ENCODE peak calls at places on chromosome 6, in seven cellular contexts. One of them, this sample, is unnamed.

GRCh38 chr6:78850621-78851020 is 16.7 kb upstream of the IRAK1BP1 start:
- DNase-seq in left ventricle myocardium inferior: no peak
- DNase-seq in mucosa of gallbladder: no peak
- DNase-seq in CD8-positive, alpha-beta T cell: no peak
- DNase-seq in Peyer's patch: no peak
- DNase-seq in LHCN-M2: peak; percentile 38
- DNase-seq in BJ: no peak
- DNase-seq in this sample: no peak

GRCh38 chr6:16419636-16420331 is 181.4 kb downstream of the GMPR start:
- DNase-seq in left ventricle myocardium inferior: no peak
- DNase-seq in mucosa of gallbladder: no peak
- DNase-seq in CD8-positive, alpha-beta T cell: no peak
- DNase-seq in Peyer's patch: no peak
- DNase-seq in LHCN-M2: no peak
- DNase-seq in BJ: no peak
- DNase-seq in this sample: no peak

GRCh38 chr6:11994875-11995461 is 17.1 kb upstream of the HIVEP1 start:
- DNase-seq in mucosa of gallbladder: no peak
- DNase-seq in CD8-positive, alpha-beta T cell: no peak
- DNase-seq in LHCN-M2: no peak
- DNase-seq in left ventricle myocardium inferior: no peak
- DNase-seq in Peyer's patch: no peak
- DNase-seq in BJ: no peak
- DNase-seq in this sample: no peak

GRCh38 chr6:144585217-144585814 is 300.2 kb downstream of the UTRN start:
- DNase-seq in BJ: no peak
- DNase-seq in mucosa of gallbladder: no peak
- DNase-seq in Peyer's patch: no peak
- DNase-seq in CD8-positive, alpha-beta T cell: no peak
- DNase-seq in left ventricle myocardium inferior: no peak
- DNase-seq in LHCN-M2: peak; percentile 42
- DNase-seq in this sample: no peak

GRCh38 chr6:30880563-30881252 is 3.6 kb upstream of the DDR1 start:
- DNase-seq in CD8-positive, alpha-beta T cell: no peak
- DNase-seq in left ventricle myocardium inferior: no peak
- DNase-seq in Peyer's patch: peak; percentile 37
- DNase-seq in LHCN-M2: no peak
- DNase-seq in mucosa of gallbladder: no peak
- DNase-seq in BJ: no peak
- DNase-seq in this sample: peak; percentile 62

GRCh38 chr6:6900566-6901204 is 207.1 kb upstream of the RREB1 start:
- DNase-seq in BJ: no peak
- DNase-seq in LHCN-M2: no peak
- DNase-seq in left ventricle myocardium inferior: no peak
- DNase-seq in mucosa of gallbladder: no peak
- DNase-seq in CD8-positive, alpha-beta T cell: no peak
- DNase-seq in Peyer's patch: peak; percentile 42
- DNase-seq in this sample: no peak

GRCh38 chr6:159229526-159229925 is 60.3 kb downstream of the FNDC1 start:
- DNase-seq in BJ: no peak
- DNase-seq in LHCN-M2: no peak
- DNase-seq in mucosa of gallbladder: no peak
- DNase-seq in Peyer's patch: no peak
- DNase-seq in left ventricle myocardium inferior: no peak
- DNase-seq in CD8-positive, alpha-beta T cell: no peak
- DNase-seq in this sample: no peak

GRCh38 chr6:20877008-20877937 is 343.0 kb downstream of the CDKAL1 start:
- DNase-seq in Peyer's patch: peak; percentile 77
- DNase-seq in CD8-positive, alpha-beta T cell: no peak
- DNase-seq in LHCN-M2: peak; percentile 93
- DNase-seq in mucosa of gallbladder: peak; percentile 84
- DNase-seq in left ventricle myocardium inferior: no peak
- DNase-seq in BJ: peak; percentile 80
- DNase-seq in this sample: no peak

GRCh38 chr6:15080895-15081294 is 165.0 kb upstream of the JARID2 start:
- DNase-seq in LHCN-M2: no peak
- DNase-seq in left ventricle myocardium inferior: no peak
- DNase-seq in Peyer's patch: no peak
- DNase-seq in CD8-positive, alpha-beta T cell: no peak
- DNase-seq in BJ: no peak
- DNase-seq in mucosa of gallbladder: no peak
- DNase-seq in this sample: no peak

GRCh38 chr6:21808551-21809181 is 215.1 kb downstream of the SOX4 start:
- DNase-seq in left ventricle myocardium inferior: no peak
- DNase-seq in CD8-positive, alpha-beta T cell: no peak
- DNase-seq in Peyer's patch: peak; percentile 62
- DNase-seq in mucosa of gallbladder: no peak
- DNase-seq in BJ: no peak
- DNase-seq in LHCN-M2: peak; percentile 41
- DNase-seq in this sample: no peak

GRCh38 chr6:157974967-157975366 is 6.7 kb upstream of the SYNJ2 start:
- DNase-seq in Peyer's patch: no peak
- DNase-seq in BJ: no peak
- DNase-seq in LHCN-M2: no peak
- DNase-seq in CD8-positive, alpha-beta T cell: no peak
- DNase-seq in left ventricle myocardium inferior: no peak
- DNase-seq in mucosa of gallbladder: no peak
- DNase-seq in this sample: no peak

GRCh38 chr6:124590001-124590400 is 372.2 kb upstream of the RNF217 start:
- DNase-seq in Peyer's patch: no peak
- DNase-seq in left ventricle myocardium inferior: no peak
- DNase-seq in LHCN-M2: no peak
- DNase-seq in BJ: no peak
- DNase-seq in mucosa of gallbladder: no peak
- DNase-seq in CD8-positive, alpha-beta T cell: no peak
- DNase-seq in this sample: no peak

GRCh38 chr6:35972471-35972985 is 51.6 kb upstream of the SRPK1 start:
- DNase-seq in LHCN-M2: no peak
- DNase-seq in BJ: no peak
- DNase-seq in Peyer's patch: no peak
- DNase-seq in mucosa of gallbladder: no peak
- DNase-seq in CD8-positive, alpha-beta T cell: no peak
- DNase-seq in left ventricle myocardium inferior: no peak
- DNase-seq in this sample: peak; percentile 43

GRCh38 chr6:159929819-159930218 is 39.0 kb downstream of the MAS1 start:
- DNase-seq in Peyer's patch: no peak
- DNase-seq in CD8-positive, alpha-beta T cell: no peak
- DNase-seq in BJ: no peak
- DNase-seq in left ventricle myocardium inferior: no peak
- DNase-seq in mucosa of gallbladder: no peak
- DNase-seq in LHCN-M2: no peak
- DNase-seq in this sample: no peak

GRCh38 chr6:166738778-166739654 is 112.0 kb upstream of the RPS6KA2 start:
- DNase-seq in left ventricle myocardium inferior: no peak
- DNase-seq in CD8-positive, alpha-beta T cell: no peak
- DNase-seq in mucosa of gallbladder: no peak
- DNase-seq in Peyer's patch: no peak
- DNase-seq in LHCN-M2: no peak
- DNase-seq in BJ: no peak
- DNase-seq in this sample: no peak

GRCh38 chr6:151391471-151392428 is at the start of gene ZBTB2:
- DNase-seq in left ventricle myocardium inferior: peak; percentile 67
- DNase-seq in BJ: peak; percentile 30
- DNase-seq in Peyer's patch: peak; percentile 86
- DNase-seq in mucosa of gallbladder: peak; percentile 59
- DNase-seq in LHCN-M2: peak; percentile 68
- DNase-seq in CD8-positive, alpha-beta T cell: peak; percentile 81
- DNase-seq in this sample: peak; percentile 69

GRCh38 chr6:119189498-119189897 is 111.0 kb upstream of the FAM184A start:
- DNase-seq in CD8-positive, alpha-beta T cell: no peak
- DNase-seq in Peyer's patch: no peak
- DNase-seq in BJ: no peak
- DNase-seq in mucosa of gallbladder: no peak
- DNase-seq in LHCN-M2: no peak
- DNase-seq in left ventricle myocardium inferior: no peak
- DNase-seq in this sample: no peak

GRCh38 chr6:134074151-134074712 is 21.8 kb upstream of the SLC2A12 start:
- DNase-seq in Peyer's patch: no peak
- DNase-seq in LHCN-M2: no peak
- DNase-seq in CD8-positive, alpha-beta T cell: no peak
- DNase-seq in mucosa of gallbladder: no peak
- DNase-seq in BJ: no peak
- DNase-seq in left ventricle myocardium inferior: no peak
- DNase-seq in this sample: no peak

GRCh38 chr6:89022747-89023289 is 57.7 kb upstream of the PNRC1 start:
- DNase-seq in CD8-positive, alpha-beta T cell: no peak
- DNase-seq in BJ: peak; percentile 4
- DNase-seq in left ventricle myocardium inferior: no peak
- DNase-seq in Peyer's patch: no peak
- DNase-seq in LHCN-M2: peak; percentile 61
- DNase-seq in mucosa of gallbladder: no peak
- DNase-seq in this sample: no peak

GRCh38 chr6:122364084-122364483 is 35.4 kb upstream of the HSF2 start:
- DNase-seq in LHCN-M2: peak; percentile 41
- DNase-seq in BJ: no peak
- DNase-seq in left ventricle myocardium inferior: no peak
- DNase-seq in Peyer's patch: no peak
- DNase-seq in mucosa of gallbladder: no peak
- DNase-seq in CD8-positive, alpha-beta T cell: no peak
- DNase-seq in this sample: no peak

GRCh38 chr6:37298958-37299357 is 41.0 kb upstream of the TMEM217 start:
- DNase-seq in mucosa of gallbladder: no peak
- DNase-seq in Peyer's patch: no peak
- DNase-seq in BJ: no peak
- DNase-seq in CD8-positive, alpha-beta T cell: no peak
- DNase-seq in left ventricle myocardium inferior: no peak
- DNase-seq in LHCN-M2: no peak
- DNase-seq in this sample: no peak